ENCODE peak calls at places on chromosomes 7 and 10, in four cellular contexts. B, E, S and X are unnamed samples.
A peak's percentile ranks its signal among the peaks of the same experiment; 100 is the strongest.

GRCh38 chr10:112246-112645 is 23.0 kb upstream of the ZMYND11 start:
- DNase-seq in B (no peak), E (no peak), S (peak; percentile 22), X (no peak)

GRCh38 chr7:69920802-69921201 is 322.5 kb downstream of the AUTS2 start:
- DNase-seq in B (no peak), E (no peak), S (no peak), X (no peak)

GRCh38 chr7:46685051-46685450 is 764.0 kb upstream of the IGFBP3 start:
- DNase-seq in B (no peak), E (no peak), S (no peak), X (no peak)

GRCh38 chr10:84329094-84329611 is 764 bp downstream of the CCSER2 start:
- DNase-seq in B (peak; percentile 36), E (peak; percentile 33), S (peak; percentile 77), X (peak; percentile 39)

GRCh38 chr7:47622946-47623640 is 41.2 kb upstream of the TNS3 start:
- DNase-seq in B (peak; percentile 87), E (no peak), S (peak; percentile 93), X (no peak)

GRCh38 chr10:78727728-78728127 is 341.0 kb upstream of the ZMIZ1 start:
- DNase-seq in B (no peak), E (no peak), S (no peak), X (no peak)

GRCh38 chr7:13279854-13280435 is 592.5 kb downstream of the ARL4A start:
- DNase-seq in B (no peak), E (no peak), S (peak; percentile 30), X (no peak)

GRCh38 chr7:158816271-158816670 is 13.0 kb downstream of the ESYT2 start:
- DNase-seq in B (no peak), E (no peak), S (peak; percentile 15), X (no peak)

GRCh38 chr7:30247546-30248386 is 36.6 kb upstream of the ZNRF2 start:
- DNase-seq in B (no peak), E (no peak), S (no peak), X (no peak)

GRCh38 chr7:18901881-18902280 is 215.6 kb downstream of the TWIST1 start:
- DNase-seq in B (no peak), E (no peak), S (no peak), X (no peak)

GRCh38 chr7:64308019-64308275 is 5.8 kb upstream of the ZNF736 start:
- DNase-seq in B (no peak), E (no peak), S (no peak), X (no peak)

GRCh38 chr7:41425926-41426325 is 277.0 kb downstream of the INHBA start:
- DNase-seq in B (peak; percentile 75), E (no peak), S (peak; percentile 90), X (no peak)

GRCh38 chr7:45000096-45001032 is at the start of gene CCM2:
- DNase-seq in B (no peak), E (no peak), S (peak; percentile 37), X (no peak)

GRCh38 chr7:29485376-29486190 is 78.1 kb upstream of the PRR15 start:
- DNase-seq in B (no peak), E (no peak), S (no peak), X (no peak)

GRCh38 chr10:101291254-101292193 is 62.3 kb upstream of the LBX1 start:
- DNase-seq in B (no peak), E (peak; percentile 78), S (no peak), X (peak; percentile 36)

GRCh38 chr7:149729586-149729982 is 43.8 kb downstream of the ZNF467 start:
- DNase-seq in B (no peak), E (no peak), S (no peak), X (no peak)

GRCh38 chr10:104711167-104711765 is 70.2 kb downstream of the SORCS3 start:
- DNase-seq in B (no peak), E (no peak), S (no peak), X (no peak)

GRCh38 chr7:51082940-51083533 is 233.6 kb downstream of the COBL start:
- DNase-seq in B (no peak), E (no peak), S (no peak), X (no peak)

GRCh38 chr7:142771353-142771723 is 568 bp downstream of the PRSS2 start:
- DNase-seq in B (no peak), E (no peak), S (no peak), X (no peak)

GRCh38 chr10:129604333-129605032 is 137.4 kb downstream of the MGMT start:
- DNase-seq in B (no peak), E (peak; percentile 46), S (no peak), X (no peak)

GRCh38 chr7:41640487-41640886 is 62.4 kb downstream of the INHBA start:
- DNase-seq in B (no peak), E (no peak), S (no peak), X (no peak)

GRCh38 chr7:8291742-8292141 is 29.8 kb upstream of the ICA1 start:
- DNase-seq in B (no peak), E (no peak), S (no peak), X (no peak)

GRCh38 chr10:91596821-91597396 is 36.0 kb downstream of the PPP1R3C start:
- DNase-seq in B (peak; percentile 46), E (no peak), S (peak; percentile 90), X (no peak)

GRCh38 chr7:71846160-71846559 is 566.0 kb downstream of the CALN1 start:
- DNase-seq in B (no peak), E (no peak), S (no peak), X (no peak)

GRCh38 chr7:118626739-118627138 is 402.2 kb downstream of the ANKRD7 start:
- DNase-seq in B (no peak), E (no peak), S (no peak), X (no peak)

GRCh38 chr7:5354460-5355279 is 69.0 kb downstream of the TNRC18 start:
- DNase-seq in B (peak; percentile 6), E (no peak), S (peak; percentile 63), X (no peak)

GRCh38 chr7:88276605-88277153 is 30.0 kb downstream of the STEAP4 start:
- DNase-seq in B (no peak), E (no peak), S (no peak), X (no peak)